ENCODE peak calls at places on chromosomes 7 and 10, in nine cellular contexts. F is activated CD4-positive, alpha-beta T cell treated with anti-CD3 and anti-CD28 coated beads for 36 hours; G is IMR-90; R is stimulated activated CD4-positive, alpha-beta T cell treated with anti-CD3 and anti-CD28 coated beads, Interleukin-4, amount 100 ng/mL, for 48 hours; A is prostate gland; W is right cardiac atrium; O is nucleus accumbens; D is stimulated activated CD8-positive, alpha-beta memory T cell treated with anti-CD3 and anti-CD28 coated beads, Interleukin-15, amount 100 ng/mL, for 24 hours; I is H54. E is an unnamed sample.

GRCh38 chr7:133556070-133556469 is 303.2 kb downstream of the EXOC4 start:
- DNase-seq in D (no peak), A (no peak), G (no peak), O (no peak), R (no peak), W (no peak), F (no peak), I (no peak), E (no peak)

GRCh38 chr7:67453580-67453979 is 456.9 kb downstream of the TYW1 start:
- DNase-seq in I (no peak), R (no peak), D (no peak), G (no peak), W (no peak), F (no peak), A (no peak), O (no peak), E (no peak)

GRCh38 chr7:157339777-157340677 is 3.2 kb downstream of the DNAJB6 start:
- DNase-seq in A (peak), R (peak), F (peak), W (peak), D (peak), O (peak), G (peak), I (no peak), E (peak)

GRCh38 chr10:110802551-110803238 is 69.0 kb upstream of the PDCD4 start:
- DNase-seq in D (no peak), F (peak), I (peak), W (peak), A (peak), O (no peak), G (peak), R (peak), E (peak)

GRCh38 chr7:1064581-1064980 is 20.2 kb downstream of the GPR146 start:
- DNase-seq in A (no peak), O (no peak), I (no peak), D (no peak), R (no peak), W (no peak), G (no peak), F (no peak), E (no peak)

GRCh38 chr7:150845471-150845870 is 6.8 kb upstream of the AOC1 start:
- DNase-seq in O (peak), F (no peak), R (no peak), I (no peak), D (no peak), G (no peak), W (peak), A (no peak), E (peak)

GRCh38 chr7:1040790-1041189 is 3.6 kb upstream of the GPR146 start:
- DNase-seq in R (no peak), W (peak), O (no peak), A (no peak), F (no peak), G (peak), D (no peak), I (no peak), E (no peak)

GRCh38 chr7:114426824-114427223 is 12.2 kb downstream of the FOXP2 start:
- DNase-seq in W (no peak), D (no peak), A (no peak), F (no peak), G (peak), R (no peak), I (no peak), O (no peak), E (peak)

GRCh38 chr7:152025937-152026890 is 740 bp downstream of the GALNT11 start:
- DNase-seq in G (no peak), F (peak), A (no peak), D (no peak), W (no peak), R (no peak), O (no peak), I (no peak), E (no peak)